ENCODE peak calls at places on chromosome 9, in eight cellular contexts. R, O, P, H, U, C, B and J are unnamed samples.

GRCh38 chr9:38437193-38437823 is 13.1 kb upstream of the IGFBPL1 start:
- DNase-seq in R (no peak), O (peak; percentile 69), P (peak; percentile 60), H (no peak), U (peak; percentile 60), C (no peak), B (no peak), J (no peak)

GRCh38 chr9:126989847-126990821 is 75.6 kb downstream of the RALGPS1 start:
- DNase-seq in R (peak; percentile 95), O (no peak), P (peak; percentile 96), H (peak; percentile 18), U (no peak), C (no peak), B (peak; percentile 66), J (no peak)

GRCh38 chr9:37503736-37504135 is 18.0 kb downstream of the POLR1E start:
- DNase-seq in R (no peak), O (no peak), P (no peak), H (no peak), U (no peak), C (no peak), B (no peak), J (no peak)

GRCh38 chr9:74770508-74771261 is 117.0 kb downstream of the TRPM6 start:
- DNase-seq in R (no peak), O (no peak), P (no peak), H (peak; percentile 18), U (peak; percentile 35), C (peak; percentile 15), B (no peak), J (peak; percentile 31)

GRCh38 chr9:136990233-136990911 is 1.9 kb upstream of the PAXX start:
- DNase-seq in R (no peak), O (no peak), P (no peak), H (no peak), U (no peak), C (no peak), B (no peak), J (no peak)

GRCh38 chr9:110650991-110651411 is 17.6 kb upstream of the MUSK start:
- DNase-seq in R (no peak), O (no peak), P (no peak), H (no peak), U (no peak), C (no peak), B (no peak), J (no peak)

GRCh38 chr9:125732562-125732961 is 14.6 kb upstream of the PBX3 start:
- DNase-seq in R (no peak), O (peak; percentile 65), P (no peak), H (no peak), U (no peak), C (no peak), B (no peak), J (no peak)

GRCh38 chr9:134382733-134383132 is 56.5 kb downstream of the RXRA start:
- DNase-seq in R (no peak), O (no peak), P (no peak), H (no peak), U (no peak), C (no peak), B (no peak), J (no peak)

GRCh38 chr9:136394312-136395305 is 5.4 kb downstream of the SNAPC4 start:
- DNase-seq in R (no peak), O (no peak), P (no peak), H (no peak), U (no peak), C (no peak), B (no peak), J (no peak)

GRCh38 chr9:95176755-95177319 is 140.7 kb downstream of the FANCC start:
- DNase-seq in R (no peak), O (no peak), P (no peak), H (no peak), U (no peak), C (no peak), B (no peak), J (no peak)

GRCh38 chr9:87500894-87501656 is 3.4 kb downstream of the DAPK1 start:
- DNase-seq in R (no peak), O (no peak), P (no peak), H (no peak), U (no peak), C (no peak), B (no peak), J (no peak)

GRCh38 chr9:22383720-22384119 is 62.9 kb upstream of the DMRTA1 start:
- DNase-seq in R (no peak), O (no peak), P (no peak), H (no peak), U (no peak), C (no peak), B (no peak), J (no peak)

GRCh38 chr9:76758476-76758875 is 5.8 kb upstream of the PCA3 start:
- DNase-seq in R (no peak), O (no peak), P (no peak), H (no peak), U (no peak), C (no peak), B (no peak), J (no peak)

GRCh38 chr9:8429768-8430167 is 630.2 kb upstream of the DMAC1 start:
- DNase-seq in R (no peak), O (no peak), P (no peak), H (no peak), U (no peak), C (no peak), B (no peak), J (no peak)

GRCh38 chr9:97632406-97632991 is 669 bp downstream of the TSTD2 start:
- DNase-seq in R (peak; percentile 86), O (peak; percentile 91), P (peak; percentile 89), H (peak; percentile 23), U (peak; percentile 56), C (no peak), B (peak; percentile 55), J (no peak)

GRCh38 chr9:37706290-37706689 is 47.3 kb upstream of the TRMT10B start:
- DNase-seq in R (no peak), O (no peak), P (no peak), H (no peak), U (no peak), C (no peak), B (no peak), J (no peak)

GRCh38 chr9:33750839-33751339 is 44.5 kb upstream of the PRSS3 start:
- DNase-seq in R (no peak), O (no peak), P (no peak), H (no peak), U (no peak), C (no peak), B (no peak), J (no peak)

GRCh38 chr9:115115117-115115880 is 2.7 kb downstream of the TNC start:
- DNase-seq in R (no peak), O (no peak), P (no peak), H (no peak), U (no peak), C (no peak), B (no peak), J (no peak)

GRCh38 chr9:134626576-134627416 is 14.8 kb upstream of the COL5A1 start:
- DNase-seq in R (peak; percentile 50), O (peak; percentile 66), P (no peak), H (no peak), U (no peak), C (no peak), B (peak; percentile 3), J (no peak)

GRCh38 chr9:127572961-127573727 is 38.9 kb upstream of the STXBP1 start:
- DNase-seq in R (no peak), O (no peak), P (no peak), H (no peak), U (no peak), C (no peak), B (no peak), J (no peak)

GRCh38 chr9:93593144-93593655 is 16.8 kb downstream of the PHF2 start:
- DNase-seq in R (no peak), O (peak; percentile 62), P (no peak), H (no peak), U (no peak), C (no peak), B (no peak), J (no peak)

GRCh38 chr9:107491081-107492053 is 1.8 kb upstream of the KLF4 start:
- DNase-seq in R (peak; percentile 81), O (peak; percentile 92), P (peak; percentile 91), H (no peak), U (peak; percentile 30), C (no peak), B (peak; percentile 22), J (no peak)
- TF ChIP-seq POLR2A in R (no peak), O (no peak), P (no peak), H (no peak), U (no peak), C (no peak), B (peak; percentile 31), J (no peak)

GRCh38 chr9:120928720-120929389 is 2.3 kb upstream of the TRAF1 start:
- DNase-seq in R (peak; percentile 88), O (peak; percentile 95), P (no peak), H (peak; percentile 85), U (peak; percentile 83), C (peak; percentile 53), B (peak; percentile 69), J (peak; percentile 67)
- TF ChIP-seq POLR2A in R (no peak), O (no peak), P (peak; percentile 38), H (peak; percentile 63), U (no peak), C (peak; percentile 70), B (peak; percentile 22), J (peak; percentile 75)

GRCh38 chr9:104794070-104794469 is 30.1 kb downstream of the NIPSNAP3B start:
- DNase-seq in R (no peak), O (no peak), P (no peak), H (no peak), U (no peak), C (no peak), B (peak; percentile 49), J (no peak)

GRCh38 chr9:104784098-104784497 is 20.2 kb downstream of the NIPSNAP3B start:
- DNase-seq in R (no peak), O (no peak), P (no peak), H (no peak), U (no peak), C (no peak), B (no peak), J (no peak)

GRCh38 chr9:104783588-104783987 is 19.7 kb downstream of the NIPSNAP3B start:
- DNase-seq in R (no peak), O (no peak), P (no peak), H (no peak), U (no peak), C (no peak), B (no peak), J (no peak)

GRCh38 chr9:104787306-104788015 is 23.5 kb downstream of the NIPSNAP3B start:
- DNase-seq in R (no peak), O (no peak), P (no peak), H (no peak), U (no peak), C (no peak), B (no peak), J (no peak)

DNA sequence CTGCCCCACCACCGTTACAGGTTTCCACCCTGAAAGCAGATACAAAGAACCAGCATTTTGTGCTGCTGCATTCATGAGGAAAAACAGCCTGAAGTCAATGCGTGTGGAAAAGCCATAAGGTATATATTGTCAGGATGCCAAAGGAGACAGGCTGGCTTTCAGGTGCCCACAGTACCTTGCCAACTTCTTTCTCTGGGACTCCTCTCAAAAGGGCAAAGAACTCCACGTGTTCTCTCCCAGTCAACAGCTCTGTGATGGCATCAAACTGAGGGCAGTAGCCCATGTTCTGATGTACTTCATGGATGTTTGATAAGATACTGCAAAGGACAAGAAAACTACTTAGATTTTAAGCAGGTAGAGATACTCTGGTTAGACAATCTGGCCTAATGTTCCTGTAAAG is 24.3 kb downstream of the NIPSNAP3B start:
- DNase-seq in R (no peak), O (no peak), P (no peak), H (no peak), U (no peak), C (no peak), B (no peak), J (no peak)
- TF ChIP-seq POLR2A in R (no peak), O (no peak), P (no peak), H (no peak), U (no peak), C (no peak), B (no peak), J (no peak)

GRCh38 chr9:133352635-133353340 is 3.5 kb downstream of the SURF1 start:
- DNase-seq in R (no peak), O (no peak), P (no peak), H (no peak), U (no peak), C (no peak), B (no peak), J (no peak)
- TF ChIP-seq POLR2A in R (no peak), O (no peak), P (no peak), H (no peak), U (no peak), C (peak; percentile 56), B (no peak), J (peak; percentile 38)